ENCODE peak calls at places on chromosomes 3 and 15, in ten cellular contexts. K is IMR-90; O is CD4-positive, CD25-positive, alpha-beta regulatory T cell; T is neuronal stem cell; F is lung; A is SK-N-SH; C is spleen; W is thoracic aorta; G is HCT116; J is aorta. L is an unnamed sample. For H3K4me1 and H3K36me3, the result is how much of the 10 kb centered on the place peaks cover.

GRCh38 chr3:8736436-8736835 is 2.8 kb downstream of the CAV3 start:
- DNase-seq in K (no peak), O (no peak), T (no peak), F (no peak), A (no peak), C (peak), W (no peak), G (no peak), J (peak), L (no peak)

GRCh38 chr15:72382146-72382545 is 6.3 kb upstream of the HEXA start:
- DNase-seq in K (no peak), O (no peak), T (no peak), F (no peak), A (no peak), C (no peak), W (no peak), G (no peak), J (no peak), L (no peak)

GRCh38 chr3:126487151-126487771 is 11.6 kb upstream of the ZXDC start:
- DNase-seq in K (no peak), O (no peak), T (no peak), F (no peak), A (no peak), C (peak), W (no peak), G (no peak), J (no peak), L (no peak)

GRCh38 chr3:149480326-149481017 is 6.0 kb downstream of the TM4SF4 start:
- DNase-seq in K (peak), O (no peak), T (peak), F (peak), A (peak), C (peak), W (peak), G (peak), J (peak), L (peak)

GRCh38 chr15:85582076-85582718 is 201.8 kb downstream of the AKAP13 start:
- DNase-seq in K (peak), O (peak), T (no peak), F (no peak), A (no peak), C (no peak), W (no peak), G (no peak), J (no peak), L (peak)

GRCh38 chr3:60399295-60399694 is 852.0 kb downstream of the FHIT start:
- DNase-seq in K (no peak), O (no peak), T (peak), F (no peak), A (no peak), C (no peak), W (no peak), G (no peak), J (no peak), L (no peak)

GRCh38 chr3:96966181-96966929 is 152.0 kb downstream of the EPHA6 start:
- DNase-seq in K (no peak), O (no peak), T (no peak), F (no peak), A (no peak), C (no peak), W (no peak), G (no peak), J (no peak), L (no peak)

GRCh38 chr15:31528846-31529245 is 202.2 kb downstream of the KLF13 start:
- DNase-seq in K (no peak), O (no peak), T (no peak), F (no peak), A (no peak), C (no peak), W (no peak), G (no peak), J (no peak), L (no peak)

GRCh38 chr15:65132841-65133549 is 613 bp downstream of the PDCD7 start:
- DNase-seq in K (peak), O (no peak), T (peak), F (peak), A (peak), C (peak), W (no peak), G (no peak), J (peak), L (no peak)

GRCh38 chr3:108037770-108038169 is 53.1 kb downstream of the CD47 start:
- DNase-seq in K (no peak), O (no peak), T (no peak), F (no peak), A (no peak), C (no peak), W (no peak), G (no peak), J (no peak), L (no peak)

GRCh38 chr15:63145426-63145825 is 11.9 kb downstream of the RPS27L start:
- DNase-seq in K (no peak), O (no peak), T (no peak), F (no peak), A (no peak), C (no peak), W (no peak), G (no peak), J (no peak), L (no peak)

GRCh38 chr3:60217156-60217911 is 1033.9 kb downstream of the FHIT start:
- DNase-seq in K (peak), O (no peak), T (no peak), F (no peak), A (no peak), C (no peak), W (no peak), G (no peak), J (no peak), L (no peak)

GRCh38 chr15:29110733-29111132 is 158.9 kb downstream of the NSMCE3 start:
- DNase-seq in K (no peak), O (no peak), T (no peak), F (no peak), A (no peak), C (no peak), W (no peak), G (no peak), J (no peak), L (no peak)

GRCh38 chr3:105999856-106000255 is 131.0 kb upstream of the CBLB start:
- DNase-seq in K (no peak), O (no peak), T (no peak), F (no peak), A (no peak), C (no peak), W (no peak), G (no peak), J (no peak), L (no peak)

GRCh38 chr3:43248194-43248593 is 38.1 kb upstream of the SNRK start:
- DNase-seq in K (no peak), O (no peak), T (no peak), F (no peak), A (no peak), C (no peak), W (no peak), G (no peak), J (no peak), L (no peak)

GRCh38 chr3:114235431-114235830 is 1.9 kb downstream of the ZNF80 start:
- DNase-seq in K (no peak), O (no peak), T (no peak), F (no peak), A (no peak), C (no peak), W (no peak), G (no peak), J (no peak), L (no peak)

GRCh38 chr15:93866996-93867395 is 364.4 kb upstream of the MCTP2 start:
- DNase-seq in K (no peak), O (no peak), T (no peak), F (no peak), A (no peak), C (no peak), W (no peak), G (no peak), J (no peak), L (no peak)

GRCh38 chr3:58047806-58048205 is 39.6 kb downstream of the FLNB start:
- DNase-seq in K (peak), O (no peak), T (no peak), F (no peak), A (no peak), C (no peak), W (no peak), G (no peak), J (no peak), L (no peak)

GRCh38 chr3:172134352-172134751 is 95.0 kb downstream of the FNDC3B start:
- DNase-seq in K (no peak), O (peak), T (no peak), F (no peak), A (no peak), C (no peak), W (no peak), G (no peak), J (no peak), L (no peak)

GRCh38 chr3:24680214-24680967 is 185.7 kb upstream of the THRB start:
- DNase-seq in K (no peak), O (no peak), T (peak), F (peak), A (peak), C (peak), W (no peak), G (peak), J (peak), L (peak)

GRCh38 chr3:18443670-18444596 is 18.8 kb upstream of the SATB1 start:
- DNase-seq in K (no peak), O (no peak), T (no peak), F (no peak), A (peak), C (peak), W (no peak), G (no peak), J (peak), L (no peak)

GRCh38 chr3:64011685-64012084 is 11.6 kb downstream of the PSMD6 start:
- DNase-seq in K (peak), O (no peak), T (no peak), F (no peak), A (no peak), C (no peak), W (no peak), G (no peak), J (no peak), L (no peak)

GRCh38 chr3:28667646-28668376 is 319.2 kb upstream of the AZI2 start:
- DNase-seq in K (peak), O (peak), T (peak), F (peak), A (peak), C (no peak), W (peak), G (peak), J (no peak), L (peak)

GRCh38 chr3:119145500-119146167 is at the start of gene TEX55:
- DNase-seq in K (peak), O (peak), T (no peak), F (no peak), A (peak), C (no peak), W (no peak), G (peak), J (no peak), L (no peak)

GRCh38 chr3:72888546-72889309 is 882 bp downstream of the GXYLT2 start:
- DNase-seq in K (peak), O (no peak), T (peak), F (no peak), A (no peak), C (no peak), W (no peak), G (no peak), J (no peak), L (no peak)

GRCh38 chr3:114764056-114764492 is 383.0 kb downstream of the ZBTB20 start:
- DNase-seq in K (peak), O (no peak), T (no peak), F (no peak), A (no peak), C (no peak), W (no peak), G (no peak), J (no peak), L (no peak)

GRCh38 chr15:81000144-81000625 is 538 bp upstream of the TLNRD1 start:
- DNase-seq in K (no peak), O (no peak), T (no peak), F (no peak), A (no peak), C (no peak), W (no peak), G (no peak), J (no peak), L (no peak)

GRCh38 chr3:57787867-57788623 is 31.9 kb downstream of the SLMAP start:
- DNase-seq in K (peak), O (no peak), T (no peak), F (no peak), A (peak), C (no peak), W (no peak), G (no peak), J (no peak), L (no peak)

GRCh38 chr15:41284425-41285177 is 47.8 kb downstream of the OIP5 start:
- DNase-seq in K (no peak), O (peak), T (peak), F (no peak), A (peak), C (no peak), W (no peak), G (no peak), J (no peak), L (peak)

GRCh38 chr3:20250786-20251185 is 64.8 kb upstream of the SGO1 start:
- DNase-seq in K (no peak), O (no peak), T (no peak), F (no peak), A (no peak), C (no peak), W (no peak), G (no peak), J (no peak), L (no peak)

GRCh38 chr15:99115300-99116215 is 10.7 kb downstream of the SYNM start:
- DNase-seq in K (no peak), O (no peak), T (no peak), F (no peak), A (no peak), C (no peak), W (no peak), G (no peak), J (no peak), L (no peak)

GRCh38 chr3:149771652-149772271 is 19.5 kb upstream of the COMMD2 start:
- DNase-seq in K (peak), O (peak), T (peak), F (peak), A (peak), C (no peak), W (peak), G (peak), J (no peak), L (no peak)

GRCh38 chr3:133258358-133258757 is 141.5 kb upstream of the BFSP2 start:
- DNase-seq in K (peak), O (no peak), T (no peak), F (no peak), A (no peak), C (no peak), W (no peak), G (no peak), J (no peak), L (no peak)

GRCh38 chr3:102529452-102529851 is 94.6 kb downstream of the ZPLD1 start:
- DNase-seq in K (peak), O (no peak), T (no peak), F (no peak), A (peak), C (no peak), W (no peak), G (peak), J (no peak), L (no peak)

GRCh38 chr15:63836579-63836978 is 2.8 kb upstream of the HERC1 start:
- DNase-seq in K (no peak), O (no peak), T (no peak), F (no peak), A (no peak), C (no peak), W (no peak), G (no peak), J (no peak), L (no peak)

GRCh38 chr3:28575100-28575747 is 226.6 kb upstream of the AZI2 start:
- DNase-seq in K (no peak), O (no peak), T (peak), F (no peak), A (peak), C (peak), W (no peak), G (no peak), J (peak), L (peak)

GRCh38 chr3:158248261-158248660 is 138.4 kb downstream of the RSRC1 start:
- DNase-seq in K (no peak), O (no peak), T (no peak), F (no peak), A (no peak), C (no peak), W (no peak), G (no peak), J (no peak), L (no peak)

GRCh38 chr3:54653456-54654195 is 274.2 kb downstream of the LRTM1 start:
- DNase-seq in K (no peak), O (no peak), T (no peak), F (no peak), A (no peak), C (no peak), W (no peak), G (no peak), J (no peak), L (no peak)

GRCh38 chr3:176514297-176514696 is 683.0 kb downstream of the TBL1XR1 start:
- DNase-seq in K (peak), O (no peak), T (peak), F (no peak), A (no peak), C (no peak), W (no peak), G (peak), J (no peak), L (no peak)

DNA sequence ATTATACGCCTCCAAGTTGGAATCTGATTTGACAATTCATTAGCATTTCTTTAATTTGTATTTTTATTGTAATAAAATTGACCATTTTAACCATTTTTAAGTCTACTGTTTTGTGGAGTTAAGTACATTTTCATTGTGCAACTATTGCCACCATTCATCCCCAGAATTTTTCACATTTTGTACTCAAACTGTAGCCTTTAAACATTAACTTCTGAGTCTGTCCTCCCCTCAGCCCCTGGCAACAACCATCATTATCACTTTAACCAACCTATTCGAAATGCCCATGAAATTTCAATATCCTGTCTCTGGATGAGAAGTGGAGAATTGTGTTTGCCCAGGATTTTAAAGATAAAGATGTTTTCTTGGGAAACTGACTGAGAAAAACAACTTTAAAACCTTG is 27.7 kb downstream of the IL1RAP start:
- DNase-seq in K (no peak), O (no peak), T (no peak), F (no peak), A (no peak), C (no peak), W (no peak), G (no peak), J (no peak), L (no peak)
- H3K4me1 ChIP-seq in K (under half), O (under half), T (under half), F (under half), A (under half), C (under half), W (under half), G (under half), J (under half), L (under half)

GRCh38 chr3:69105320-69105719 is 17.1 kb downstream of the LMOD3 start:
- DNase-seq in K (no peak), O (no peak), T (no peak), F (no peak), A (no peak), C (no peak), W (no peak), G (no peak), J (no peak), L (no peak)
- H3K36me3 ChIP-seq in K (under half), O (half or more), T (half or more), F (under half), A (under half), C (under half), W (under half), G (under half), J (under half), L (under half)

GRCh38 chr3:38536686-38537085 is 40.5 kb downstream of the EXOG start:
- DNase-seq in K (no peak), O (no peak), T (no peak), F (no peak), A (no peak), C (no peak), W (no peak), G (no peak), J (no peak), L (no peak)
- H3K4me1 ChIP-seq in K (under half), O (under half), T (under half), F (under half), A (under half), C (under half), W (under half), G (under half), J (under half), L (under half)

DNA sequence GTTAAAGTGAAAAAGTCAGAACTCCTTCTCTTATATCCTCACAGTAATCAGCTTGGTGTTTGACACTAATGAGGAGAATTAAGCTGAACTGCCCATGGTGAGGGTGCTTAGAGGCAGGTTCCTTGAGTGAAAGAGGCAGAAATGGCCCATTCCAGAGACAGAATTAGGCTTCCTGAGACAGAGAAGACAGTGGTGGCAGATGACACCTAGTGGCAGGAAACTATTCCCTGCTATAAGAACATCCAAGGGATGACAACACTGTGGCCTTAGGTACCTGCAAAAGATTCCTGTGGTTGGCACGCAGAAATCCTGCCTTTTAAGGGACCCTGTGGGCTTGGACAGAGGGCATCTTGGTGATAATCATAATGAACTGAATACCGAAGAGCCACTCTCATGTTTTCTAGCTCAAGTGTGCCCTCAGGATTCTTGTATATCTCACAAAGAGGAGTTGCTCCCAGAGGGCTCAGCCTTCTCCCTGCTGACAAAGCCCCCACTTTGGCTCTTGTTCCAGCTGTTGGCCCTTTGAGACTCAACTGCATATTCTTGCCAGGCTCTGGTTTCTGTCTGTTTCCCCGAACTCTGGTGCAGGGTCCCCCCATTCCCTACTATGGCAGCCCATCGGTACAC is 56.0 kb downstream of the KBTBD12 start:
- DNase-seq in K (peak), O (peak), T (peak), F (no peak), A (peak), C (no peak), W (no peak), G (peak), J (no peak), L (peak)
- H3K36me3 ChIP-seq in K (under half), O (under half), T (under half), F (under half), A (under half), C (under half), W (under half), G (under half), J (under half), L (under half)

DNA sequence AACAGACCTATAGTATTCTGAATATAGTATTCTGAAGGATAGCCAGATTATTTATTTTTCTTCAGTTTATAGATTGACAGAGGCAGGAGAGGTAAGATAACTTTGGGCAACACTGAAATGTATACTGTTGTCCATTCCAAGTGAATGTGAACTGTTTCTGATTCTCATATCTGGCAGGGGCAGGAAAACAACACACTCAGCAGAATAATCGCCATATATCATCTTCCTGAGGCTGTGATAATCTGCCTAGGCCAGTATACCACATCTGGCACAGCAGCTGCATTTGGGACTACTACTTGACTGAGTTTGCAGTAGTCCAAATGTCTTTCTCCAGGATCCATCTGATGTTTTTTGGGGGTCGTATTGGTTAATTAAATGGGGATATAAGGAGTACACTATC is 22.4 kb upstream of the SETD2 start:
- DNase-seq in K (no peak), O (no peak), T (no peak), F (no peak), A (no peak), C (no peak), W (no peak), G (no peak), J (no peak), L (no peak)
- H3K4me1 ChIP-seq in K (under half), O (under half), T (under half), F (under half), A (under half), C (under half), W (under half), G (under half), J (under half), L (under half)

GRCh38 chr3:52272831-52273230 is 5.6 kb downstream of the WDR82 start:
- DNase-seq in K (no peak), O (no peak), T (no peak), F (no peak), A (no peak), C (no peak), W (no peak), G (no peak), J (no peak), L (no peak)
- H3K36me3 ChIP-seq in K (under half), O (under half), T (half or more), F (under half), A (under half), C (under half), W (under half), G (under half), J (under half), L (under half)

GRCh38 chr15:66747223-66747622 is 45.2 kb downstream of the SMAD6 start:
- DNase-seq in K (no peak), O (no peak), T (no peak), F (no peak), A (no peak), C (no peak), W (no peak), G (no peak), J (no peak), L (no peak)
- H3K4me1 ChIP-seq in K (half or more), O (under half), T (under half), F (under half), A (half or more), C (under half), W (half or more), G (half or more), J (under half), L (half or more)